ENCODE peak calls at places on chromosomes 16 and 17, in six cellular contexts. C is GDM1; M is HuH-7; G is cardiac septum; X is CD4-positive, alpha-beta T cell; T is ovary. L is an unnamed sample.

GRCh38 chr17:31525801-31526549 is 134.5 kb downstream of the RAB11FIP4 start:
- DNase-seq in C (no peak), M (peak), G (no peak), X (no peak), T (no peak), L (no peak)

GRCh38 chr17:63760771-63761539 is 12.4 kb downstream of the CCDC47 start:
- DNase-seq in C (no peak), M (no peak), G (no peak), X (no peak), T (no peak), L (no peak)

GRCh38 chr17:13940858-13941665 is 128.2 kb upstream of the COX10 start:
- DNase-seq in C (no peak), M (no peak), G (no peak), X (no peak), T (no peak), L (no peak)

GRCh38 chr17:41907185-41907556 is 11.6 kb downstream of the ACLY start:
- DNase-seq in C (no peak), M (no peak), G (no peak), X (no peak), T (no peak), L (no peak)

GRCh38 chr17:55774834-55775233 is 24.0 kb downstream of the PCTP start:
- DNase-seq in C (no peak), M (no peak), G (no peak), X (no peak), T (no peak), L (no peak)

GRCh38 chr17:33292184-33292980 is 713 bp downstream of the ASIC2 start:
- DNase-seq in C (no peak), M (no peak), G (no peak), X (no peak), T (no peak), L (no peak)

GRCh38 chr16:74556375-74556922 is 50.5 kb downstream of the GLG1 start:
- DNase-seq in C (no peak), M (no peak), G (no peak), X (no peak), T (no peak), L (no peak)

GRCh38 chr17:45814622-45815606 is 29.8 kb upstream of the SPPL2C start:
- DNase-seq in C (no peak), M (no peak), G (no peak), X (no peak), T (no peak), L (no peak)

GRCh38 chr17:29215717-29216116 is 30.9 kb upstream of the CRYBA1 start:
- DNase-seq in C (no peak), M (no peak), G (no peak), X (no peak), T (no peak), L (no peak)

GRCh38 chr17:74749262-74750038 is 1.0 kb downstream of the NHERF1 start:
- DNase-seq in C (no peak), M (no peak), G (no peak), X (peak), T (peak), L (no peak)